ENCODE peak calls at places on chromosome 3, in seven cellular contexts. P is fibroblast of the aortic adventitia, I is left ventricle myocardium superior, K is hippocampal formation, M is T-helper 2 cell, H is glutamatergic neuron, D is fibroblast of pulmonary artery. C is an unnamed sample.

GRCh38 chr3:114435733-114436132 is 141.9 kb downstream of the TIGIT start:
- DNase-seq in H (no peak), K (no peak), I (peak; percentile 13), D (no peak), M (no peak), P (no peak), C (no peak)

GRCh38 chr3:52299815-52300611 is 12.4 kb downstream of the GLYCTK start:
- DNase-seq in K (no peak), M (no peak), H (no peak), I (peak; percentile 76), D (peak; percentile 48), P (peak; percentile 49), C (no peak)

GRCh38 chr3:179330438-179330837 is 7.6 kb downstream of the ZNF639 start:
- DNase-seq in M (no peak), K (no peak), I (no peak), H (no peak), D (no peak), P (no peak), C (no peak)

GRCh38 chr3:168997488-168997887 is 666.0 kb downstream of the MECOM start:
- DNase-seq in K (no peak), D (no peak), M (no peak), P (no peak), I (no peak), H (no peak), C (no peak)

GRCh38 chr3:194508486-194509449 is 22.0 kb upstream of the ATP13A3 start:
- DNase-seq in H (no peak), K (no peak), D (peak; percentile 40), I (no peak), P (peak; percentile 37), M (no peak), C (no peak)

GRCh38 chr3:76490064-76490463 is 549.8 kb upstream of the ROBO2 start:
- DNase-seq in M (no peak), I (no peak), H (no peak), K (no peak), P (no peak), D (no peak), C (no peak)

GRCh38 chr3:129974451-129975331 is at the start of gene TRH:
- DNase-seq in H (peak; percentile 64), D (no peak), P (no peak), K (no peak), I (no peak), M (no peak), C (no peak)

GRCh38 chr3:133377396-133377795 is 22.5 kb upstream of the BFSP2 start:
- DNase-seq in D (peak; percentile 77), I (no peak), K (no peak), H (no peak), M (no peak), P (peak; percentile 51), C (no peak)

GRCh38 chr3:98343647-98344507 is 9.8 kb upstream of the OR5K4 start:
- DNase-seq in H (no peak), D (peak; percentile 46), K (no peak), I (no peak), M (no peak), P (peak; percentile 30), C (no peak)

GRCh38 chr3:64954995-64955636 is 267.3 kb upstream of the ADAMTS9 start:
- DNase-seq in P (no peak), K (no peak), H (no peak), D (peak; percentile 24), I (no peak), M (no peak), C (no peak)

GRCh38 chr3:107272471-107272870 is 104.8 kb upstream of the CCDC54 start:
- DNase-seq in H (no peak), P (no peak), K (no peak), D (no peak), M (no peak), I (no peak), C (no peak)

GRCh38 chr3:149736180-149737100 is 15.8 kb downstream of the COMMD2 start:
- DNase-seq in M (no peak), P (peak; percentile 70), K (no peak), I (no peak), D (peak; percentile 61), H (no peak), C (no peak)

GRCh38 chr3:98655666-98656065 is 62.3 kb upstream of the CPOX start:
- DNase-seq in H (no peak), M (no peak), K (no peak), I (no peak), D (peak; percentile 81), P (peak; percentile 65), C (no peak)

GRCh38 chr3:127044996-127045395 is 62.1 kb downstream of the PLXNA1 start:
- DNase-seq in D (no peak), I (peak; percentile 44), M (no peak), K (no peak), H (no peak), P (no peak), C (no peak)

GRCh38 chr3:164533275-164533674 is 545.0 kb downstream of the SI start:
- DNase-seq in K (no peak), P (no peak), I (no peak), M (no peak), D (no peak), H (no peak), C (no peak)

GRCh38 chr3:145798691-145799550 is 362.1 kb downstream of the PLOD2 start:
- DNase-seq in I (no peak), H (peak; percentile 14), K (peak; percentile 7), D (no peak), P (peak; percentile 16), M (no peak), C (no peak)

GRCh38 chr3:130849111-130849552 is 44.8 kb upstream of the ATP2C1 start:
- DNase-seq in P (no peak), K (no peak), I (peak; percentile 51), D (no peak), M (no peak), H (no peak), C (no peak)

GRCh38 chr3:71570453-71571038 is 13.0 kb downstream of the FOXP1 start:
- DNase-seq in D (no peak), H (no peak), M (no peak), I (no peak), K (no peak), P (peak; percentile 26), C (no peak)

GRCh38 chr3:64049136-64049535 is 25.8 kb upstream of the PSMD6 start:
- DNase-seq in I (no peak), K (no peak), D (peak; percentile 29), H (no peak), M (no peak), P (peak; percentile 39), C (no peak)

GRCh38 chr3:52670621-52671521 is 14.8 kb downstream of the PBRM1 start:
- DNase-seq in P (peak; percentile 100), D (peak; percentile 100), H (no peak), M (no peak), I (no peak), K (no peak), C (no peak)

GRCh38 chr3:11668243-11669232 is 24.8 kb upstream of the VGLL4 start:
- DNase-seq in M (no peak), H (no peak), K (no peak), P (no peak), D (no peak), I (no peak), C (no peak)

GRCh38 chr3:147816770-147817169 is 407.6 kb downstream of the ZIC1 start:
- DNase-seq in H (no peak), I (peak; percentile 38), D (peak; percentile 28), P (peak; percentile 63), K (no peak), M (no peak), C (no peak)

GRCh38 chr3:28053759-28054158 is 187.7 kb upstream of the CMC1 start:
- DNase-seq in M (no peak), K (no peak), D (peak; percentile 29), H (no peak), P (peak; percentile 76), I (no peak), C (no peak)

C was measured in hypothalamus.